ENCODE peak calls at places on chromosomes 13 and 19, in six cellular contexts. N is GM12878, R is K562, V is HepG2, G is H1, L is SK-N-SH. C is an unnamed sample.

GRCh38 chr13:51534075-51534817 is 50.0 kb upstream of the WDFY2 start:
- DNase-seq in G (no peak), R (no peak), L (no peak), N (no peak), V (no peak), C (no peak)

GRCh38 chr13:99577934-99578917 is 77.0 kb downstream of the TM9SF2 start:
- DNase-seq in R (no peak), V (peak; percentile 47), L (no peak), G (no peak), N (no peak), C (peak; percentile 14)

GRCh38 chr13:81302125-81302524 is 961.2 kb upstream of the SPRY2 start:
- DNase-seq in G (no peak), N (no peak), L (no peak), V (no peak), R (no peak), C (no peak)

GRCh38 chr19:55256562-55257460 is 2.0 kb downstream of the PPP6R1 start:
- DNase-seq in L (no peak), G (no peak), N (no peak), R (no peak), V (peak; percentile 74), C (no peak)

GRCh38 chr13:107367258-107367657 is 799.3 kb upstream of the ARGLU1 start:
- DNase-seq in L (no peak), R (no peak), V (no peak), N (no peak), G (no peak), C (no peak)

GRCh38 chr13:98142427-98143156 is at the start of gene FARP1:
- DNase-seq in N (no peak), V (peak; percentile 62), G (peak; percentile 87), L (peak; percentile 95), R (peak; percentile 66), C (peak; percentile 79)

GRCh38 chr13:110306340-110306959 is 507 bp downstream of the COL4A1 start:
- DNase-seq in V (no peak), L (peak; percentile 64), G (peak; percentile 86), N (no peak), R (no peak), C (no peak)

GRCh38 chr19:18488403-18488723 is 33.5 kb downstream of the ELL start:
- DNase-seq in V (no peak), G (no peak), R (no peak), L (peak; percentile 62), N (no peak), C (no peak)

GRCh38 chr13:46721054-46721453 is 75.9 kb downstream of the ESD start:
- DNase-seq in N (no peak), R (no peak), L (peak; percentile 53), G (no peak), V (peak; percentile 33), C (no peak)

GRCh38 chr13:102298051-102298450 is 103.8 kb downstream of the FGF14 start:
- DNase-seq in G (no peak), R (no peak), N (no peak), L (no peak), V (no peak), C (no peak)

GRCh38 chr13:20672772-20673171 is 30.7 kb upstream of the IL17D start:
- DNase-seq in V (no peak), G (no peak), R (no peak), L (no peak), N (no peak), C (no peak)

GRCh38 chr19:15449620-15450527 is at the start of gene WIZ:
- DNase-seq in V (peak; percentile 35), L (peak; percentile 97), N (no peak), R (peak; percentile 94), G (peak; percentile 85), C (peak; percentile 76)

GRCh38 chr13:38301236-38301635 is 48.4 kb upstream of the UFM1 start:
- DNase-seq in G (no peak), R (no peak), L (no peak), V (no peak), N (no peak), C (no peak)

GRCh38 chr13:94033830-94034642 is 445.4 kb downstream of the DCT start:
- DNase-seq in R (no peak), V (no peak), N (no peak), L (no peak), G (no peak), C (no peak)

GRCh38 chr13:105920375-105920774 is 615.1 kb downstream of the EFNB2 start:
- DNase-seq in V (no peak), G (no peak), R (no peak), N (no peak), L (no peak), C (no peak)

GRCh38 chr13:76331948-76332712 is 554.1 kb downstream of the KCTD12 start:
- DNase-seq in R (no peak), V (no peak), L (no peak), N (no peak), G (no peak), C (no peak)

GRCh38 chr13:81172603-81173002 is 831.7 kb upstream of the SPRY2 start:
- DNase-seq in V (no peak), N (no peak), R (no peak), L (no peak), G (no peak), C (no peak)

GRCh38 chr13:101649490-101650126 is 197.1 kb downstream of the ITGBL1 start:
- DNase-seq in V (no peak), L (no peak), G (no peak), N (no peak), R (no peak), C (no peak)

GRCh38 chr19:4058696-4059492 is 7.8 kb downstream of the ZBTB7A start:
- DNase-seq in V (no peak), N (no peak), G (no peak), L (no peak), R (peak; percentile 52), C (no peak)

GRCh38 chr13:84917252-84917878 is 881.9 kb downstream of the SLITRK6 start:
- DNase-seq in R (no peak), N (no peak), V (peak; percentile 8), G (no peak), L (peak; percentile 34), C (peak; percentile 40)

GRCh38 chr13:84487681-84488080 is 605.4 kb upstream of the SLITRK1 start:
- DNase-seq in G (no peak), V (no peak), L (no peak), N (no peak), R (no peak), C (no peak)

GRCh38 chr13:99968521-99969367 is 2.8 kb downstream of the ZIC5 start:
- DNase-seq in L (peak; percentile 67), R (no peak), N (no peak), G (no peak), V (no peak), C (no peak)

GRCh38 chr13:113768018-113768905 is 9.2 kb downstream of the TMEM255B start:
- DNase-seq in N (no peak), L (no peak), R (no peak), V (no peak), G (no peak), C (no peak)

DNA sequence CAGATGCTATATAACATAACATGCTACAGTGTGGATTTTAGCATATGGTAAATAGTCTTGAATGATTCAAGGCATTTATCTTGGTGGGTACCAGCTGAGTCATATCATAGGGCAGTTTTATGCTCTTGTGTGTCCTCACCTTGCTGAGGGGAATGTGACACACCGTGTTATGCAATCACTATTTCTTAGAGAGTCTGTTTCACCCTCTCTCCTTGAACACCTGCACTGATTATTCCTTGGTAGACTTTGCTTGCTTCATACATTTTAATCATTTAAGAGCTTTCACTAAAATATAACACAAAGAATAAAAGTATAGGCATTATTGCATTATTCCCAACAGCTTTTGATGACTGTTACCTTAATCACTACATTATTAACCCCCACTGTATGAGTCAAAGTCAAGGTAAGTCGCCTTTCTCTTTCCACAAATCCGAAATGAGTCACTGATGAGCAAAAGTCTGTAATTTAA is 239.2 kb downstream of the DCLK1 start:
- DNase-seq in G (no peak), L (no peak), N (no peak), R (no peak), V (no peak), C (no peak)
- TF ChIP-seq JUND in G (no peak), L (peak; percentile 51), N (no peak), R (no peak), V (no peak), C (no peak)

GRCh38 chr13:82636119-82636518 is 1246.2 kb downstream of the SLITRK1 start:
- DNase-seq in G (no peak), V (no peak), N (no peak), L (no peak), R (no peak), C (no peak)
- TF ChIP-seq JUND in G (no peak), V (no peak), N (no peak), L (no peak), R (no peak), C (no peak)

GRCh38 chr19:42846597-42846996 is 32.9 kb downstream of the PSG1 start:
- DNase-seq in L (no peak), V (no peak), N (no peak), G (no peak), R (no peak), C (no peak)

DNA sequence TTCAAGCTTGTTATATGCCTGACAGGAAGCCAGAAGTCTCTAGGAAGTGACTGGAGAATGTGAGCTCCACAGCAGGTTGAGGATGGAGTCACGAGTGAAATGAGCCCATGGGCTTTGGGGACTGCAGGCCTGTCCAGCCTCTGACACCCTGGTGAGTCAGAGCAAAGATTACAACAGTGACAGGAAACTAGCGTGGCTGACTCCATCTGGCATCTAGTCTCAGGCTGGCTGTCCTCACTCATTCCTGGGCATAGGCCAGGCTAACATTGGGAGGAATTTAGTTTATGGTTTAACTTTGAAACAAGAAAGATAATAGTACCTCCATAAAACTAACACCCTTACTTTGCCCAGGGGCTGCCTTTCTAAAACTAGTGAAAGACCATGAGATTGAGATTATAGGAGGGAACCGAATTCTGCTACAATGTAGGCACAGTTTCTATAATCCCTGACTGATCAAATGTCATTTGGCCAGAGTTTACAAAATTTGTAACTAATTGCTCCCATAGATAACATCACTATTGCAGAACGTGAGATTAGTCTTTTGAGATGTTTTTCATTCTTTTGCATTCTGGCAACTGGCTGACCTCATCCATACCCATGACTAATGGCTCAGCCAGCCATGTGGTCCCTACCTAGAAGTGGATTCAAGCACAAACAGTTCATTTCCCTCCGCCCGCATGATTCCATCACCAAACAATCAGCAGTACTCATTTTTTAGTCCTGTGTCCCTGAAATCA is 28.4 kb downstream of the PSG1 start:
- DNase-seq in V (peak; percentile 15), R (no peak), N (no peak), G (no peak), L (no peak), C (no peak)
- TF ChIP-seq JUND in V (no peak), R (no peak), N (no peak), G (no peak), L (peak; percentile 97), C (no peak)

DNA sequence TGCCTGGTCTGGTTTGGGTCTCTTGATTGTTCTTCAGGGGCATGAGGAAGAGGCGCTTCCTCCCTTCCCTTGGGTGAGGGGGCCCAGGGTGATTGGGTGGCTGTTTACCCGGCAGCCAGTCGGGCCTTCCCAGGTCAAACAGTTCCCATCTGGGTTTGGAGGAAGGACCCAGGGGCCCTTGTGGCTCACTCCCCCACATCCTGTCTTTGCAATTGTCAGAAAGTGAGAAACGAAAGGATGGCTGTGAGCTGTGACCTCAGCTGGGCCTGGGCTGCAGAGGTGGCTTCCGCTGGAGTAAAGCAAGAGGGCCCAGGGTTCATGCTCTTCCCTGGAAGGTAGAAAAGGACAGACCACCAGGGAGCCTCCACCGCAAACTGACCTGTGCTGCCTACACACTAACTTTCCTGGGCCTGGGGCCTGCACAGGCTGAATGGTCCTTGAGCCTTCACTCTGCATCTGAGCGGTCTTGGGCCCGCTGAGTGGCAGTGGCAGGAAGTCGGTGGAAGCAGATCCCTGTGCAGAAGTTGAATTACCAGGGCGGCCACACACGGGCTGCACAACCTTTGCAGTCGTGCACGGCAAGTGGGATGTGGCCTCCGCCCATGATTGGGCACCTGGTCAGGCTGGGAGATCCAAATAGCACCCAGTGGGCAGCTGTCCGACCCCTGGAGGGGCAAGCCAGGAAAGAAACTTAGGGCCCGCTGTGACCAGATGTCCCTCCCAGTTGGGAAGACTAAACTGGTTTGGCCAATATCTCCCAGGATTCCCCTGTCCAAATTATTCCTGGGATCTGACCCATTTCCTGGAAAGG is 5.3 kb upstream of the CD79A start:
- DNase-seq in L (peak; percentile 19), G (no peak), N (peak; percentile 80), R (no peak), V (no peak), C (no peak)
- TF ChIP-seq JUND in L (peak; percentile 22), G (no peak), N (peak; percentile 36), R (no peak), V (no peak), C (no peak)